ENCODE peak calls at places on chromosomes 2 and 18, in seven cellular contexts. J is Peyer's patch, P is esophagus muscularis mucosa, T is body of pancreas, B is spleen, C is esophagus squamous epithelium, F is transverse colon. S is an unnamed sample.

GRCh38 chr18:62751341-62751821 is 36.0 kb downstream of the PHLPP1 start:
- DNase-seq in B (no peak), P (no peak), T (peak), C (no peak), J (no peak), F (no peak), S (no peak)

GRCh38 chr18:50094221-50094773 is 100.7 kb downstream of the MYO5B start:
- DNase-seq in P (no peak), C (no peak), F (no peak), B (no peak), J (no peak), T (no peak), S (no peak)

GRCh38 chr2:226649871-226650660 is 149.6 kb downstream of the IRS1 start:
- DNase-seq in P (peak), J (peak), C (peak), B (peak), F (peak), T (peak), S (peak)

GRCh38 chr2:128259585-128259984 is 59.1 kb downstream of the HS6ST1 start:
- DNase-seq in T (no peak), B (no peak), J (no peak), P (no peak), C (no peak), F (no peak), S (no peak)

GRCh38 chr2:60826126-60826525 is 55.2 kb upstream of the REL start:
- DNase-seq in J (no peak), B (no peak), F (no peak), T (no peak), C (no peak), P (no peak), S (no peak)

GRCh38 chr18:21739604-21740473 is 753 bp upstream of the MIB1 start:
- DNase-seq in F (no peak), P (no peak), T (peak), C (no peak), J (no peak), B (peak), S (no peak)

GRCh38 chr2:32442020-32442467 is 85.2 kb downstream of the BIRC6 start:
- DNase-seq in B (no peak), P (no peak), T (no peak), C (no peak), F (no peak), J (no peak), S (no peak)

GRCh38 chr2:41400057-41400665 is 647.7 kb upstream of the PKDCC start:
- DNase-seq in B (no peak), J (no peak), C (no peak), T (peak), F (no peak), P (no peak), S (no peak)

GRCh38 chr2:36376992-36377738 is 21.6 kb downstream of the CRIM1 start:
- DNase-seq in P (peak), F (peak), C (no peak), J (peak), B (no peak), T (peak), S (no peak)

GRCh38 chr18:8706981-8707940 is 1.9 kb downstream of the MTCL1 start:
- DNase-seq in B (peak), F (no peak), P (peak), J (peak), C (no peak), T (peak), S (peak)

GRCh38 chr2:6864938-6865345 is 765 bp downstream of the CMPK2 start:
- DNase-seq in C (no peak), J (peak), T (no peak), B (peak), F (peak), P (no peak), S (peak)

GRCh38 chr2:220280741-220281140 is 653.3 kb downstream of the SLC4A3 start:
- DNase-seq in B (no peak), C (no peak), T (no peak), P (peak), J (no peak), F (no peak), S (no peak)

GRCh38 chr2:126392889-126393288 is 263.1 kb upstream of the GYPC start:
- DNase-seq in B (no peak), T (no peak), P (no peak), J (no peak), C (no peak), F (no peak), S (no peak)

GRCh38 chr2:74004212-74005182 is 19.8 kb downstream of the TET3 start:
- DNase-seq in B (peak), T (no peak), J (no peak), C (no peak), P (no peak), F (no peak), S (no peak)

GRCh38 chr2:74001781-74002514 is 17.2 kb downstream of the TET3 start:
- DNase-seq in C (no peak), F (no peak), B (peak), P (no peak), J (no peak), T (no peak), S (peak)

GRCh38 chr2:74003494-74004211 is 18.9 kb downstream of the TET3 start:
- DNase-seq in P (no peak), J (no peak), F (no peak), T (no peak), C (no peak), B (peak), S (no peak)

GRCh38 chr2:74001121-74001520 is 16.4 kb downstream of the TET3 start:
- DNase-seq in F (no peak), J (no peak), T (no peak), B (peak), P (no peak), C (no peak), S (no peak)

GRCh38 chr2:74002515-74003391 is 18.0 kb downstream of the TET3 start:
- DNase-seq in P (no peak), J (peak), C (no peak), T (peak), F (peak), B (peak), S (peak)
- TF ChIP-seq CTCF in P (no peak), J (peak), C (peak), T (peak), F (peak), B (peak), S (no peak)

GRCh38 chr18:6411367-6411766 is 3.3 kb downstream of the L3MBTL4 start:
- DNase-seq in C (no peak), J (no peak), T (no peak), P (no peak), F (no peak), B (no peak), S (no peak)

GRCh38 chr18:6414118-6414722 is 491 bp downstream of the L3MBTL4 start:
- DNase-seq in B (peak), F (peak), C (no peak), T (peak), P (no peak), J (peak), S (peak)

GRCh38 chr18:6413554-6414117 is 1.1 kb downstream of the L3MBTL4 start:
- DNase-seq in T (peak), C (no peak), B (no peak), F (no peak), P (no peak), J (no peak), S (no peak)

GRCh38 chr18:6412933-6413472 is 1.7 kb downstream of the L3MBTL4 start:
- DNase-seq in T (no peak), J (no peak), P (no peak), B (no peak), C (no peak), F (no peak), S (no peak)

GRCh38 chr18:6414723-6415362 is at the start of gene L3MBTL4:
- DNase-seq in F (peak), B (peak), J (peak), C (no peak), T (peak), P (peak), S (peak)
- H3K4me3 ChIP-seq in F (peak), B (peak), J (peak), C (peak), T (peak), P (peak), S (peak)

DNA sequence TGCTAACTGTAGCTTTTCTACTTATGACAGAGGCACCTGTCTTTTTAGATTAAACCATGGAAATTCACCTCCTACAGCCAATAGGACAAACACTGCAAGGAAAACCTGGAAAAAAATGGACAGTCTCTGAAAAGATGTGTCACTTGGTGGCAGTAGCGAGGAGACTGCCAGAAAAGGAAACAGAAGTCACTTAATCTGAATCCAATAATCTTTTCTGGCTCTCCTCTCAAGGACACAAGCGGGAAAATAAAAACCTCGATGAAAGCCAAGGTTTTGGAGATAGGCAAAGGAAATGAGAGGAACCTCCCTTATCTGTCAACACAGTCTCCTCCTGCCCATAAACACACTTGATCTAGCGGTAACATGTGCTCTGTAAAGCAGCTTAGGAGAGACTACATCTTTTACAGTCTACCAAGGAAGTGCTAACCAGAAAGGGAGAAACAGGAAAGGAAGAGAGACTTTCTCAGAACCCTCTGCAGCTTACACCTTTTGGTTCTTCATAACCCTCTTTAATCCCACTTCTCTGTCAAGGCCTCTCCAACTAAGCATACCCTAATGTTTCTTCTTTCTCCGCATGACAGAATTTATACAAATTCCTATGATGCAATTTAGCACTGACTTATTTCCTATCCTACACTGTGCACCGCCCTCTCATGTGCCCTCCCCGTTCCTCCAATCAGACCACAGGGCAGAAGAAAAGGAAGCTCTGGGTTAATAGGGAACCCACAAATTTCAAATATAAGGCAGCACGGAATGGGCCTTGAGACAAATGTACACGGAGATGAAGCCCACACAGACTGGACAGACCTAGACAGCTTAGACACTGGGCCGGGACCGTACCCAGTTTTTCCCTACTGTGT is 52.8 kb downstream of the CLASP1 start:
- DNase-seq in J (no peak), C (no peak), B (peak), T (peak), P (no peak), F (peak), S (no peak)
- TF ChIP-seq POLR2A in J (no peak), C (no peak), B (no peak), T (no peak), P (no peak), F (no peak), S (no peak)

GRCh38 chr2:18742382-18742781 is 153.0 kb upstream of the NT5C1B start:
- DNase-seq in C (no peak), T (no peak), F (no peak), J (no peak), B (no peak), P (no peak), S (no peak)
- TF ChIP-seq CTCF in C (no peak), T (no peak), F (no peak), J (no peak), B (no peak), P (peak), S (no peak)

DNA sequence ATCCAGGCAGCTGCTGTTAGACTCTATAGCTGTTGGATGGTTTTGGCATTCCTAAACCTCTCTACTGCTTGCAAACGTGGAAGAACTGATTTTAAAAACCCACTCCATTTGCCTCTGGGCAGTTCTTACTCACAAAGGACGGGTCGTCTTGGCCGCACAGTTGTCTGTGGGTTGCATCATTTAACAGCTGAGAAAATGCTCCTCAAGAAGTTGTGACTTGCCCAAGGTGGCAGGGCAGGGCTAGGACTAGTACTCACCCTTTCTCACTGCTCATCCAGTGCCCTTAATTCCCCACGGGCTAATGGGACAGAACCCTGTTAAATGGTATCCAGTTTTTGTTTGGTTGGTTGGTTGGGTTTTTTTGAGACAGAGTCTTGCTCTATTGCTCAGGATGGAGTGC is 997 bp upstream of the DRC1 start:
- DNase-seq in B (no peak), F (no peak), C (no peak), T (no peak), P (no peak), J (no peak), S (no peak)
- H3K4me3 ChIP-seq in B (no peak), F (no peak), C (no peak), T (no peak), P (no peak), J (no peak), S (no peak)